ENCODE peak calls at places on chromosomes 6 and 20, in four cellular contexts. U, M, W and J are unnamed samples.

GRCh38 chr6:45741437-45742166 is 274.1 kb downstream of the CLIC5 start:
- DNase-seq in M (no peak), W (no peak), U (peak), J (no peak)

GRCh38 chr6:38687043-38687353 is 15.9 kb downstream of the GLO1 start:
- DNase-seq in W (no peak), U (no peak), M (no peak), J (no peak)

GRCh38 chr6:26109776-26110175 is 22.5 kb downstream of the HFE start:
- DNase-seq in U (no peak), M (no peak), W (no peak), J (no peak)

GRCh38 chr6:117951783-117952182 is 44.7 kb downstream of the SLC35F1 start:
- DNase-seq in U (no peak), M (peak), W (peak), J (peak)

GRCh38 chr6:135640449-135641111 is 143.0 kb upstream of the AHI1 start:
- DNase-seq in W (no peak), M (no peak), U (peak), J (no peak)

GRCh38 chr6:53959717-53960116 is 151.5 kb upstream of the MLIP start:
- DNase-seq in U (peak), W (no peak), M (no peak), J (no peak)

GRCh38 chr6:106512958-106513480 is 116.3 kb downstream of the RTN4IP1 start:
- DNase-seq in M (no peak), W (no peak), U (no peak), J (peak)

GRCh38 chr6:108133594-108134179 is 32.1 kb upstream of the NR2E1 start:
- DNase-seq in U (peak), W (peak), M (peak), J (peak)

GRCh38 chr6:22530506-22530905 is 38.9 kb upstream of the HDGFL1 start:
- DNase-seq in M (no peak), U (no peak), W (peak), J (no peak)

GRCh38 chr6:43987838-43988439 is 139.3 kb downstream of the MRPL14 start:
- DNase-seq in U (no peak), W (no peak), M (no peak), J (no peak)

GRCh38 chr6:21808045-21808470 is 214.5 kb downstream of the SOX4 start:
- DNase-seq in M (no peak), U (peak), W (peak), J (no peak)

GRCh38 chr20:41715525-41715924 is 97.3 kb upstream of the CHD6 start:
- DNase-seq in U (no peak), W (no peak), M (no peak), J (no peak)

DNA sequence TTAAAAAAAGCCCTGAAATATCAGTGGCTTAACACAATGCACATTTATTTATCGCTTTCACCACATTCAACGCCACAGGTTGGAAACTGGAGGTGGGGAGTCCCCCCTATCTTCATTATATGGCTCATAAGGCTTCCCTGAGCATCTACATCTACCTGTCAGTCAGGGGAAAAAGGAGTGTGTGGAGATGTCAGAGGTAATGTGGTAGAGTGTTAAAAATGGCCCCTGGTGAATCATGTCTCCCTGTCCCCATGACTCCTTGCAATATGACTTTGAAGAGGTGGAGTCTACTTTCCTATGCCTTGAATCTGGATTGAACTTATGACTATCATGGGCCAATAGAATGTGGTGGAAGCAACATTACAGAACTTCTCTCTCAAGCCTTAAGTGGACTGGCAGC is 65.5 kb upstream of the BTBD3 start:
- DNase-seq in M (no peak), U (no peak), W (no peak), J (no peak)
- H2BK120ac ChIP-seq in M (no peak), U (peak), W (no peak), J (no peak)

GRCh38 chr6:13811627-13812358 is 2.6 kb downstream of the MCUR1 start:
- DNase-seq in U (no peak), W (no peak), M (no peak), J (no peak)

GRCh38 chr6:13814176-13814937 is at the start of gene MCUR1:
- DNase-seq in W (peak), M (peak), U (peak), J (peak)

GRCh38 chr6:13813621-13814175 is 659 bp downstream of the MCUR1 start:
- DNase-seq in W (peak), U (peak), M (peak), J (peak)

GRCh38 chr6:13812359-13812642 is 2.1 kb downstream of the MCUR1 start:
- DNase-seq in W (no peak), M (no peak), U (no peak), J (no peak)

DNA sequence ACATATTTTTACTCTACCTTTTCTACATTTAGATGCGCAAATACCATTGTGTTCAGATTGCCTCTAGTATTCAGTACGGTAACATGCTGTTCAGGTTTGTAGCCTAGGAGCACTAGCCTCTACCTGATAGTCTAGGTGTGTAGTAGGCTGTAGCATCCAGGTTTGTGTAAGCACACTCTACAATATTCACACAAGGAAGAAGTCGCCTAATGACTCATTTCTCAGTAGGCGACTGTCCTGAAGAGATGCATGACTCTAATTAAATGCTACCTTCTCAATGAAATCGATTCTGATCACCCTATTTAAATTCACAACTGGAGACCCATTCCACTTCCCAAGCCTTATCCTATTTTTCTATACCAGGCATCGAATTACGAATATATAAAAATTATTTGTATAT is 1.3 kb downstream of the MCUR1 start:
- DNase-seq in M (no peak), W (no peak), U (no peak), J (no peak)
- H2BK120ac ChIP-seq in M (no peak), W (no peak), U (no peak), J (no peak)

DNA sequence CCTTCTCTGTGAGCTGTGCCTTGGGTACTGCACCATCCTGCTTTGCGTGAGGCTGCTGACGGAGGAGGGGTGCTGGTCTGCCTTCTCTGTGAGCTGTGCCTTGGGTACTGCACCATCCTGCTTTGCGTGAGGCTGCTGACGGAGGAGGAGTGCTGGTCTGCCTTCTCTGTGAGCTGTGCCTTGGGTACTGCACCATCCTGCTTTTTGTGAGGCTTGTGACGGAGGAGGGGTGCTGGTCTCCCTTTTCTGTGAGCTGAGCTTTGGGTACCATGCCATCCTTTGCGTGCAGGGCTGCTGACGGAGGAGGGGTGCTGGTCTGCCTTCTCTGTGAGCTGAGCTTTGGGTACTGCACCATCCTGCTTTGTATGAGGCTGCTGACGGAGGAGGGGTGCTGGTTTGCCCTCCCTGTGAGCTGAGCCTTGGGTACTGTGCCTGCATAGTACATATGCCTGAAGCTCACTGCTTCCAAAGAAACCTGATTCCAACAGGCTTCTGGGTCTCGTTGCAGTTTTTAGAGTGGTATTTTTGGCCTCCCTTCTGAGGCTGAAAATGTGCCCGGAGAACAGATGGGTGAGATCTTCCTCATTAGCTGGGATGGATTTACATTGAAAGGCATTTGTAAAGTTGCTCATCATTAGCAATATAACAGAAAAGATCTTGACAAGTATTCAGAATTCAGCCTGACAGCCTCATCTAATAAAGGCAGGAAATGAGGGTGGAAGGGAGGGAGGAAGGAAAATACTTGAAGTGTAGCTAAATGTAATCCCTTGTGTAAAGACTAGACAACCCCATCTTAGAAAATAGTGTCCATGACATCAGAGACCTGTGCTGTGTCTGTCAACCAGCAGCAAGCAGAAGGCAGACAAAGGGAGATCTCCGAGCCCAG is 46.8 kb upstream of the UNC93A start:
- DNase-seq in M (no peak), W (no peak), U (no peak), J (no peak)
- H2BK120ac ChIP-seq in M (no peak), W (no peak), U (no peak), J (peak)

GRCh38 chr20:38167851-38168760 is 3.0 kb upstream of the TGM2 start:
- DNase-seq in W (peak), U (peak), M (peak), J (no peak)
- H2BK120ac ChIP-seq in W (no peak), U (peak), M (no peak), J (no peak)

DNA sequence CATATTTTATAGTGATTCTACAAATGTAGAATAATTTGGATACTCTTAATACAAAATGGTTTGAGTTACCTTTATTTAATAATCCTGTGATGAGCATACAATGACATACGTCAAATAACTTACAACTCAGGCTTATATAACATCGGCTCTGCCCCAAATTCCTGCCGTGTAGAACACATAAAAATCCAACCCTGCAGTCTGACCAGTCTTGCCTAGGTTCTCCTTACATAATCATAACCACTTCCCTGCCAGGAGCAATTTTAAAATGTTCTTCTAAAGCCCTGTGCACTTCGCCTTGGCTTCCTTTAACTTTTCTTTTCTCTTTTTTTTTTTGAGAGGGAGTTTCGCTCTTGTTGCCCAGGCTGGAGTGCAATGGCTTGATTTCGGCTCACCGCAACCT is 16.2 kb upstream of the IER3 start:
- DNase-seq in U (no peak), W (no peak), M (no peak), J (no peak)
- H2BK120ac ChIP-seq in U (peak), W (peak), M (no peak), J (no peak)

GRCh38 chr6:142927274-142927586 is 17.7 kb downstream of the HIVEP2 start:
- DNase-seq in U (no peak), M (no peak), W (no peak), J (no peak)
- H2BK120ac ChIP-seq in U (peak), M (no peak), W (no peak), J (no peak)

GRCh38 chr6:112879920-112880413 is 532.8 kb downstream of the RFPL4B start:
- DNase-seq in M (peak), W (peak), U (no peak), J (no peak)

GRCh38 chr6:112881828-112882227 is 534.7 kb downstream of the RFPL4B start:
- DNase-seq in U (peak), M (no peak), W (no peak), J (no peak)

GRCh38 chr6:112882381-112882780 is 535.3 kb downstream of the RFPL4B start:
- DNase-seq in W (no peak), M (no peak), U (no peak), J (no peak)

GRCh38 chr6:112881027-112881426 is 533.9 kb downstream of the RFPL4B start:
- DNase-seq in U (peak), W (no peak), M (no peak), J (no peak)

DNA sequence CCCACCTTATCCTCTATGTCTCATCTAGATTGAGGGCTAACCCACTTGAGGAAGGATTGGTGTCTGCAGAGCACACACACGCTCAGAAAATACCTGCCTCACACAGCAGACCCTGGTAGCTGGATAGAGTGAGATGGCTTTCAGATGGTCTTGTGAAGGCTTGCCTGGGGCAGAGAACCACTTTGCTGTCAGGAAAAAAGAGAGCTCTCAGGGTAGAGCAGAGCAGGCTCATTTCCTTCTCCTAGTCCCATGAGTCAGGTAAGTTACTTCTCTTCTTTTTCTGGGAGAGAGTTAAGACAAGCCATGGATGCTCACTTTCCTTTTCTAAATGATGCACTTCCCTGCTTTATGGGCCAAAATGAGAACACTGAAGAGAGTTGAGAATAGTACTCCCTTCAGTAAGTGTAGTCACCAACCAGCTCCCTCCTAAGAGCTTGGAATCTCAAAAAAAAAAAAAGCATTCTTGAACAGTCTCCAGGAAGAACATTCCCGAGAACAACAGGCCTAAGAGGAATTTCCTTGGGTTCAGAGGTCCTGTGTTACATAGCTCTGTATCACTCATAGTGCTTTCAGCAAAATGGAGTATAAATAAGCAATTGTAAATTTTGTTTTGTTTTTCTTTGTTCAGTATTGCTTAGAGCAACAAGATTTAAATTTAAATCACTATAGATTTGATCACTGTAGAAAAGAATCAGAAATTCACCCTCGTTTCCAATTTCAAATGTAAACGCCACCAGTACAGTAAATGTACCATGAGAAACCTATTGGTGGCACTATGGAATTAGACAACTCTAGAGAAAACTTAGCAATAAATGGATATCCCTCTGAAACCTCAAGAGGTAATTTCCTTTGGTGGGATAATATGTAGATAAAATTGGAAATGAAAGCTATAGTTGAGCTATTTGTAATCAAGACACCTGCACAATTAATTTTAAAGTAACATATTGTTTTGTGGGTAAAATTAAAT is 530.3 kb downstream of the RFPL4B start:
- DNase-seq in M (no peak), W (peak), U (peak), J (no peak)
- H2BK120ac ChIP-seq in M (no peak), W (no peak), U (peak), J (no peak)